ENCODE peak calls at places on chromosomes 7 and 10, in six cellular contexts. One of them, this sample, is unnamed.

GRCh38 chr10:24306507-24306875 is 97.6 kb downstream of the KIAA1217 start:
- DNase-seq in adrenal gland: no peak
- DNase-seq in heart left ventricle: no peak
- DNase-seq in body of pancreas: no peak
- DNase-seq in A549: no peak
- DNase-seq in prostate gland: no peak
- DNase-seq in this sample: no peak

GRCh38 chr10:132113766-132114365 is 48.1 kb downstream of the JAKMIP3 start:
- DNase-seq in heart left ventricle: peak; percentile 20
- DNase-seq in A549: no peak
- DNase-seq in adrenal gland: peak; percentile 2
- DNase-seq in body of pancreas: peak; percentile 3
- DNase-seq in prostate gland: no peak
- DNase-seq in this sample: peak; percentile 55

GRCh38 chr10:119335671-119336353 is 128.4 kb downstream of the GRK5 start:
- DNase-seq in body of pancreas: no peak
- DNase-seq in A549: no peak
- DNase-seq in heart left ventricle: peak; percentile 71
- DNase-seq in adrenal gland: peak; percentile 75
- DNase-seq in prostate gland: no peak
- DNase-seq in this sample: no peak

GRCh38 chr7:149284343-149284742 is 22.3 kb downstream of the ZNF783 start:
- DNase-seq in adrenal gland: no peak
- DNase-seq in body of pancreas: no peak
- DNase-seq in A549: no peak
- DNase-seq in prostate gland: no peak
- DNase-seq in heart left ventricle: no peak
- DNase-seq in this sample: no peak

GRCh38 chr10:7789390-7789789 is 1.4 kb downstream of the ATP5F1C start:
- DNase-seq in prostate gland: no peak
- DNase-seq in A549: no peak
- DNase-seq in body of pancreas: peak; percentile 17
- DNase-seq in heart left ventricle: no peak
- DNase-seq in adrenal gland: peak; percentile 76
- DNase-seq in this sample: peak; percentile 34

GRCh38 chr7:109020251-109020650 is 450.6 kb downstream of the DNAJB9 start:
- DNase-seq in adrenal gland: no peak
- DNase-seq in heart left ventricle: no peak
- DNase-seq in prostate gland: no peak
- DNase-seq in body of pancreas: no peak
- DNase-seq in A549: no peak
- DNase-seq in this sample: no peak

GRCh38 chr7:150631866-150632864 is at the start of gene GIMAP6:
- DNase-seq in heart left ventricle: no peak
- DNase-seq in A549: no peak
- DNase-seq in adrenal gland: peak; percentile 13
- DNase-seq in prostate gland: no peak
- DNase-seq in body of pancreas: no peak
- DNase-seq in this sample: no peak

GRCh38 chr10:88505680-88506215 is 77.4 kb downstream of the RNLS start:
- DNase-seq in A549: no peak
- DNase-seq in body of pancreas: no peak
- DNase-seq in prostate gland: no peak
- DNase-seq in adrenal gland: no peak
- DNase-seq in heart left ventricle: no peak
- DNase-seq in this sample: no peak

GRCh38 chr7:46568420-46569116 is 647.5 kb upstream of the IGFBP3 start:
- DNase-seq in heart left ventricle: no peak
- DNase-seq in adrenal gland: no peak
- DNase-seq in body of pancreas: no peak
- DNase-seq in A549: no peak
- DNase-seq in prostate gland: no peak
- DNase-seq in this sample: no peak

GRCh38 chr7:11710392-11710791 is 121.6 kb downstream of the THSD7A start:
- DNase-seq in heart left ventricle: no peak
- DNase-seq in body of pancreas: no peak
- DNase-seq in A549: no peak
- DNase-seq in adrenal gland: no peak
- DNase-seq in prostate gland: no peak
- DNase-seq in this sample: no peak
- H3K27ac ChIP-seq in heart left ventricle: no peak overlapping the region
- H3K27ac ChIP-seq in body of pancreas: no peak overlapping the region
- H3K27ac ChIP-seq in A549: peak overlapping the region; percentile 70
- H3K27ac ChIP-seq in adrenal gland: no peak overlapping the region
- H3K27ac ChIP-seq in prostate gland: no peak overlapping the region
- H3K27ac ChIP-seq in this sample: no peak overlapping the region

DNA sequence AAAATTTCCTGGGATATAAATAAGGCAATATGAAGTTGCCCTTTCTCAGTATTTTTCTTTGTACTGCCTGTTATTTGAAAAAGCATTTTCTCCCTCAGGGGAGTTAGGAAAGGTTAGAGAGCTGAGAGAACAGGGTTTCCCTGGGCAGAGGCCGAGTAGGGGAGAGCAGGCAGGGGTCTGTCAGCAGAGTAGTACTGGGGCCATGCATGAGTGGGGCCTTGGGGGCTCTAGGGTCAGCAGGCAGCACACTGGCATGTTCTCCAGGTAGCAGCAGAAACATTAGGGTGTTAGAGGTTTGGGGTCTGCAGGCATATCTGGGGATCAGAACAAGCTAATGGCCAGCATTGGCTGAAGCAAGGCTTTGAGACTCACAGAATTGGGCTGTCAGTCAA is 56.4 kb downstream of the KLRG2 start:
- DNase-seq in prostate gland: no peak
- DNase-seq in A549: no peak
- DNase-seq in body of pancreas: no peak
- DNase-seq in heart left ventricle: no peak
- DNase-seq in adrenal gland: no peak
- DNase-seq in this sample: no peak
- TF ChIP-seq POLR2A in prostate gland: no peak
- TF ChIP-seq POLR2A in A549: no peak
- TF ChIP-seq POLR2A in body of pancreas: no peak
- TF ChIP-seq POLR2A in heart left ventricle: no peak
- TF ChIP-seq POLR2A in adrenal gland: no peak
- TF ChIP-seq POLR2A in this sample: no peak

DNA sequence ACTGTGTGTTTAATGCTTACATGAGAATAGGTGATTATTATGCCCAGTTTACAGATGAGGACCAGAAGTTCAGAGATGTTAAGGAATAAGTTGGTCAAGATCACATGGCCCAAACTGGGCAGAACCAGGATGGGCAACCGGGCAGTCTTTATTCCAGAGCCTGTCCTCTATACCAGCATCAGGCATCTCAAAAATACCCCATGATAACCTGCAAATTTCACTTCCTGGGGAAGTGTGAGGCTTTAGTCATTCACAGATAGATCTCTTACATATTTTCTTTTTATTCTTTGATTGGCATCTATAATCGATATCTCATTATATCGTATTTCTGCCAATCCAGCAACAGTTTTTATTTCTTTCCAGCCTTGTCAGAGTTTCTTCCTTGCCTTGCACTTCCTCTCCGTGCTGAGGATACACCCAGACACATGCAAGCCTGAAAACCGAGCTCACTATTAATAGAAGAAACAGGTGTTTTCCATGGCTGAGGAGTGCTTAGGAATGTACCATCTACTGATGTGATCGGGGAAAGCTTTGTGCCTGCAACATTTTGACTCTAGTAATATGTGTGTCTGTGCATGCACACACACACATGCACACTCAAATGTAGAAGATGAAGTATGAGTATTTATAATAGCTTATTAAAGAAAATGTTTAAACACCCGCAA is 82.4 kb downstream of the CREM start:
- DNase-seq in adrenal gland: no peak
- DNase-seq in A549: no peak
- DNase-seq in prostate gland: no peak
- DNase-seq in heart left ventricle: no peak
- DNase-seq in body of pancreas: no peak
- DNase-seq in this sample: no peak
- H3K4me3 ChIP-seq in adrenal gland: no peak overlapping the region
- H3K4me3 ChIP-seq in A549: no peak overlapping the region
- H3K4me3 ChIP-seq in prostate gland: no peak overlapping the region
- H3K4me3 ChIP-seq in heart left ventricle: no peak overlapping the region
- H3K4me3 ChIP-seq in body of pancreas: no peak overlapping the region
- H3K4me3 ChIP-seq in this sample: no peak overlapping the region

DNA sequence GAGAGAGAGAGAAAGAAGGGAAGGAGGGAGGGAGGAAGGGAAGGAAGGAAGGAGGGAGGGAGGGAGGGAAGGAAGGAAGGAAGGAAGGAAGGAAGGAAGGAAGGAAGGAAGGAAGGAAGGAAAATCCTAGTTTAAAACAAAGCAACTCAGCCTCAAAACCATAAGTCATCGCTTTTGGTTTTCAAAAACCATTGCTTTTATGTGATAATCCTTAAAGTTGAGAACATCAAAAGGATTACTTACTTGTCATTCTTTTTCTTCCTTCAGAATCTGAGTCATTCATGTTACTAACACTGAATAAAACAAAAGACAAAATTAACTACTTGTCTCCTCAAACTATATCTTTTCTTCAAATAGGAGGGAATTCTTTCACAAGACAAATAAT is 21.6 kb upstream of the PDSS1 start:
- DNase-seq in A549: no peak
- DNase-seq in body of pancreas: no peak
- DNase-seq in adrenal gland: no peak
- DNase-seq in heart left ventricle: no peak
- DNase-seq in prostate gland: no peak
- DNase-seq in this sample: no peak
- H3K27ac ChIP-seq in A549: no peak overlapping the region
- H3K27ac ChIP-seq in body of pancreas: no peak overlapping the region
- H3K27ac ChIP-seq in adrenal gland: no peak overlapping the region
- H3K27ac ChIP-seq in heart left ventricle: no peak overlapping the region
- H3K27ac ChIP-seq in prostate gland: no peak overlapping the region
- H3K27ac ChIP-seq in this sample: no peak overlapping the region

GRCh38 chr7:130909881-130910672 is 176.1 kb upstream of the KLF14 start:
- DNase-seq in prostate gland: no peak
- DNase-seq in adrenal gland: no peak
- DNase-seq in heart left ventricle: no peak
- DNase-seq in A549: no peak
- DNase-seq in body of pancreas: no peak
- DNase-seq in this sample: no peak
- TF ChIP-seq POLR2A in prostate gland: no peak
- TF ChIP-seq POLR2A in adrenal gland: no peak
- TF ChIP-seq POLR2A in heart left ventricle: no peak
- TF ChIP-seq POLR2A in A549: no peak
- TF ChIP-seq POLR2A in body of pancreas: no peak
- TF ChIP-seq POLR2A in this sample: no peak

DNA sequence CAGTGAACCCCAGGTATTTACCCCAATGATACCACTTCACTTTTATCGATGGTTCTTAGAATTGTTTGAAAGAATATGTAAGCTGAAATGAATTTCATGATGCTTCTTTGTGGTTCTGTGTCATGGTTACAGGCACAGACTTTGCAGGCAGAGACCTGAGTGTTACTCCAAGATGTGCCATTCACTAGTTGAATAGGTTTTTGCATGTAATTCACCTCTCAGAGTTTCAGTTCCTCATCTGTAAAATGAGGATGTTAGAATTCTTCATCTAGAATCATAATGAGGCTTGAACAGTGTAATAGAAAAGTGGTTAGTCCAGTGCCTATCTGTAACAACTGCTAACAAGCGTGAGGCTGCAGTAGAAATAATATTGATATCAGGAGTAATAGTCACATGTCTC is 54.6 kb downstream of the VSTM2A start:
- DNase-seq in adrenal gland: no peak
- DNase-seq in body of pancreas: no peak
- DNase-seq in A549: no peak
- DNase-seq in prostate gland: no peak
- DNase-seq in heart left ventricle: no peak
- DNase-seq in this sample: no peak
- H3K4me3 ChIP-seq in adrenal gland: no peak overlapping the region
- H3K4me3 ChIP-seq in body of pancreas: no peak overlapping the region
- H3K4me3 ChIP-seq in A549: no peak overlapping the region
- H3K4me3 ChIP-seq in prostate gland: no peak overlapping the region
- H3K4me3 ChIP-seq in heart left ventricle: no peak overlapping the region
- H3K4me3 ChIP-seq in this sample: no peak overlapping the region

DNA sequence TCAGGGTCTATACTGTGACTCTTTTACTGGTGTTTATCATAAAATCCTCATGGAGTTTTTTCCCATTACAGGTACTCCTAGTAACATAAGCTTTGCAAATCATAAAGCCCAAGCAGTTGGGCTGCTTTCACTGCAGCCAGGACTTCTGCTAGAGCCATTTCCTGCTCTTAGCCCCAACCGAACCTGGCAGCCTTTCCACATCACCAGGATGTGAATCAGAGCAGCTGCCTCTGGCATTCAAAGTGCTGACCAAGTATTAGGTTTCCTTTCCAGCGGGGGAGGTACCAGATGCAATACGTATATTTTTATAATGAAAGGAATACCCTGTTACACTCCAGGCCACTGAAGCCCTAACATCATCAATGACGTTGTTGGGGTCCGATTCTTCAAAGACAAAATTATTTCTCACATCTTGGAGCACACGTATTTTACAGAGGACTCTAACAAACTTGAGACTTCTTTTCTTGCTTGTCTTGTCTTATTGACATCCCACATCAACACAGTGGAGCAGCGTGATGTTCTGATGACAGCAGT is 3.6 kb upstream of the HTR5A start:
- DNase-seq in A549: no peak
- DNase-seq in body of pancreas: peak; percentile 85
- DNase-seq in adrenal gland: no peak
- DNase-seq in heart left ventricle: no peak
- DNase-seq in prostate gland: no peak
- DNase-seq in this sample: peak; percentile 33
- H3K27ac ChIP-seq in A549: no peak overlapping the region
- H3K27ac ChIP-seq in body of pancreas: no peak overlapping the region
- H3K27ac ChIP-seq in adrenal gland: no peak overlapping the region
- H3K27ac ChIP-seq in heart left ventricle: no peak overlapping the region
- H3K27ac ChIP-seq in prostate gland: no peak overlapping the region
- H3K27ac ChIP-seq in this sample: no peak overlapping the region

GRCh38 chr10:95835149-95835860 is 72.5 kb upstream of the CC2D2B start:
- DNase-seq in A549: no peak
- DNase-seq in prostate gland: no peak
- DNase-seq in body of pancreas: no peak
- DNase-seq in adrenal gland: no peak
- DNase-seq in heart left ventricle: no peak
- DNase-seq in this sample: no peak
- TF ChIP-seq POLR2A in A549: no peak
- TF ChIP-seq POLR2A in prostate gland: no peak
- TF ChIP-seq POLR2A in body of pancreas: no peak
- TF ChIP-seq POLR2A in adrenal gland: no peak
- TF ChIP-seq POLR2A in heart left ventricle: no peak
- TF ChIP-seq POLR2A in this sample: no peak